ENCODE peak calls at places on chromosomes 12 and 14, in eight cellular contexts. J is H7, G is IMR-90, T is PC-9, H is mucosa of descending colon, L is gastrocnemius medialis, X is cardiac muscle cell, N is adipocyte. E is an unnamed sample.

GRCh38 chr12:14262771-14263511 is 102.5 kb upstream of the ATF7IP start:
- DNase-seq in H (no peak), J (no peak), G (no peak), X (no peak), N (no peak), L (no peak), T (no peak), E (no peak)

GRCh38 chr14:28879571-28879970 is 113.0 kb downstream of the FOXG1 start:
- DNase-seq in N (no peak), H (no peak), L (no peak), G (no peak), J (peak), X (no peak), T (no peak), E (no peak)

GRCh38 chr14:94125659-94126418 is 3.6 kb downstream of the IFI27L2 start:
- DNase-seq in L (no peak), N (no peak), G (no peak), J (no peak), H (no peak), X (no peak), T (no peak), E (no peak)

GRCh38 chr12:124994435-124994975 is 1.1 kb downstream of the BRI3BP start:
- DNase-seq in H (peak), J (peak), T (no peak), X (peak), N (no peak), L (no peak), G (no peak), E (no peak)

GRCh38 chr14:30906752-30907658 is 32.6 kb downstream of the COCH start:
- DNase-seq in H (no peak), N (peak), G (peak), T (no peak), X (peak), L (no peak), J (no peak), E (no peak)

GRCh38 chr14:95157987-95158712 is 821 bp upstream of the DICER1 start:
- DNase-seq in J (peak), N (no peak), X (no peak), H (no peak), L (no peak), G (no peak), T (no peak), E (no peak)

GRCh38 chr12:112837629-112838191 is 46.2 kb downstream of the RPH3A start:
- DNase-seq in G (peak), H (no peak), T (peak), X (peak), L (no peak), N (peak), J (no peak), E (peak)

GRCh38 chr12:132342322-132342721 is 12.9 kb upstream of the GALNT9 start:
- DNase-seq in X (no peak), N (no peak), H (no peak), L (no peak), G (no peak), T (no peak), J (peak), E (no peak)

DNA sequence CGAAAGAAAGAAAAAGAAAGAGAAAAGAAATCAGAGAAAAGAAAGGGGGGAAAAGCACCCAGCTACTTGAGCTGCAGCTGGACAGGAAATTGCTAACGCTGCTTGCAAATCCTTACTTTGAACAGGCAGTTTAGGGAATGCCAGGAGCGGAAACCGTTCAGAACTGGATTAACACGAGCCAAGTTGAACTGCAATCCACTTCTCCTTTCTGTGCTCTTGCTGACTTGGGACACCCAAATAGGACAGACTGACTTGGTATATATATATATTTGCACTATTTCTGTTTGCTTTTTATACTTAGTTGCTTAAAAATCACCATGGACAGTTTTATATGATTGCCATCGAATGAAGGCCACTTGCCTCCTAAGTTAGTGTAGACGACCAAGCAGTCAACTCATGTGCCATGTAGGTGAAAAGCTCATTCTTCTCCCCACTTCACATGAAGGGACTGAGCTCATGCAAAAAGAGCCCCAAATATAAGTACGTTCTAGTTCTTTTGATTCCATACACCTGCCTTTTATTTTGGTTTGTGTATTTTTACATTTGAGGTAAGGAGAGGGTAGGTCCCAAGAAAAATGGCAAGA is 5.5 kb downstream of the DUSP6 start:
- DNase-seq in G (peak), X (peak), L (no peak), T (no peak), N (peak), J (no peak), H (no peak), E (peak)
- H3K4me3 ChIP-seq in G (no peak), X (no peak), L (peak), T (peak), N (peak), J (no peak), H (no peak), E (no peak)

DNA sequence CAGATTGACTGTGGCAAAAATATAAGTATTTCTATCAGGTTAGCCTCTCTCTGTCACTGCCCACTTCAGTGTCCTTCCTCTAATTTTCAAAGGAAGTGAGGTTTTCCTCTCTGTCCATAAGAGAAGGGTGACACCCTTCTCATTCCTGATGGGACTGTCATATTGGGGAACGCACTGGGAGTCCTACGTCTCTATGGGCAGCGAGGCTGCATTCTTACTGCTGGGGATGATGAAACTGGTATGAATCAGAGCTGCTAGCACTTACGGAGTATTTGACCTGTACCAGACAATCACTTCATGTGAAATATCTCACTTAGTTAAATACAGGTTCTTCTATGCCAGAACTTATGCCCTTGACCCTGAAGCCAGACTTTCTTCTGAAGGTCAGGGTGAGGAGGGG is 436.3 kb downstream of the DPF3 start:
- DNase-seq in G (peak), H (no peak), T (peak), N (peak), X (peak), J (no peak), L (no peak), E (peak)
- H3K4me3 ChIP-seq in G (no peak), H (no peak), T (no peak), N (no peak), X (no peak), J (no peak), L (no peak), E (no peak)

GRCh38 chr12:98744692-98745091 is 99.6 kb downstream of the APAF1 start:
- DNase-seq in L (no peak), H (no peak), X (peak), T (no peak), N (no peak), G (no peak), J (no peak), E (no peak)
- H3K4me3 ChIP-seq in L (no peak), H (no peak), X (no peak), T (no peak), N (no peak), G (no peak), J (no peak), E (no peak)

GRCh38 chr12:26114720-26115406 is 10.0 kb downstream of the BHLHE41 start:
- DNase-seq in T (no peak), H (no peak), J (no peak), X (no peak), N (no peak), G (no peak), L (no peak), E (no peak)

GRCh38 chr12:26119391-26119981 is 5.4 kb downstream of the BHLHE41 start:
- DNase-seq in J (peak), N (peak), H (peak), G (peak), T (peak), X (peak), L (peak), E (peak)

GRCh38 chr12:26118356-26118755 is 6.5 kb downstream of the BHLHE41 start:
- DNase-seq in L (no peak), J (no peak), G (no peak), T (no peak), H (no peak), N (no peak), X (no peak), E (no peak)

GRCh38 chr12:26116829-26117228 is 8.0 kb downstream of the BHLHE41 start:
- DNase-seq in G (no peak), N (peak), H (no peak), X (no peak), T (no peak), J (no peak), L (peak), E (no peak)

GRCh38 chr12:26117321-26117720 is 7.5 kb downstream of the BHLHE41 start:
- DNase-seq in J (no peak), L (no peak), N (no peak), H (no peak), T (no peak), X (no peak), G (no peak), E (no peak)
- H3K4me3 ChIP-seq in J (no peak), L (no peak), N (no peak), H (no peak), T (no peak), X (no peak), G (no peak), E (no peak)

E was measured in brain microvascular endothelial cell.